ENCODE peak calls at places on chromosomes 5 and 9, in ten cellular contexts. I is uterus; H is esophagus squamous epithelium; O is fibroblast of lung; V is neural progenitor cell; X is effector memory CD4-positive, alpha-beta T cell; A is mesendoderm; U is right cardiac atrium; K is CD8-positive, alpha-beta memory T cell; W is aorta. B is an unnamed sample.

GRCh38 chr5:55391707-55392106 is 83.9 kb downstream of the MTREX start:
- DNase-seq in I (no peak), H (no peak), O (no peak), V (no peak), X (no peak), A (no peak), U (no peak), K (no peak), W (no peak), B (no peak)

GRCh38 chr5:59728356-59728755 is 165.2 kb downstream of the PDE4D start:
- DNase-seq in I (no peak), H (no peak), O (no peak), V (no peak), X (no peak), A (no peak), U (no peak), K (no peak), W (no peak), B (no peak)

GRCh38 chr9:96217358-96217755 is 84.6 kb downstream of the HSD17B3 start:
- DNase-seq in I (peak; percentile 15), H (no peak), O (no peak), V (peak; percentile 77), X (no peak), A (peak; percentile 83), U (peak; percentile 47), K (no peak), W (no peak), B (no peak)

GRCh38 chr9:89497978-89498844 is at the start of gene SEMA4D:
- DNase-seq in I (peak; percentile 74), H (no peak), O (peak; percentile 36), V (peak; percentile 89), X (peak; percentile 63), A (peak; percentile 85), U (peak; percentile 75), K (no peak), W (peak; percentile 78), B (no peak)

GRCh38 chr9:27715651-27716050 is 142.4 kb upstream of the C9orf72 start:
- DNase-seq in I (no peak), H (no peak), O (no peak), V (no peak), X (no peak), A (peak; percentile 76), U (no peak), K (no peak), W (no peak), B (no peak)

GRCh38 chr9:126222363-126222834 is 104.2 kb upstream of the MVB12B start:
- DNase-seq in I (no peak), H (no peak), O (no peak), V (no peak), X (no peak), A (no peak), U (no peak), K (no peak), W (no peak), B (no peak)

GRCh38 chr5:40414922-40415321 is 264.8 kb upstream of the PTGER4 start:
- DNase-seq in I (no peak), H (no peak), O (no peak), V (no peak), X (no peak), A (no peak), U (no peak), K (no peak), W (no peak), B (no peak)

GRCh38 chr5:72129730-72130129 is 22.5 kb downstream of the MAP1B start:
- DNase-seq in I (no peak), H (no peak), O (peak; percentile 63), V (no peak), X (no peak), A (no peak), U (no peak), K (no peak), W (no peak), B (no peak)

GRCh38 chr9:21995652-21996275 is 1.2 kb downstream of the CDKN2B-AS1 start:
- DNase-seq in I (peak; percentile 51), H (peak; percentile 26), O (peak; percentile 65), V (peak; percentile 76), X (no peak), A (peak; percentile 64), U (peak; percentile 49), K (no peak), W (peak; percentile 69), B (no peak)

GRCh38 chr9:109922617-109923260 is 142.7 kb downstream of the PALM2AKAP2 start:
- DNase-seq in I (no peak), H (no peak), O (no peak), V (no peak), X (no peak), A (no peak), U (no peak), K (no peak), W (no peak), B (no peak)
- H3K4me1 ChIP-seq in I (no peaks in the 10 kb centered on the region), H (no peaks in the 10 kb centered on the region), O (peaks cover 2% of the 10 kb centered on the region), V (peaks cover 4% of the 10 kb centered on the region), X (no peaks in the 10 kb centered on the region), A (no peaks in the 10 kb centered on the region), U (peaks cover 2% of the 10 kb centered on the region), K (peaks cover 11% of the 10 kb centered on the region), W (peaks cover 6% of the 10 kb centered on the region), B (no peaks in the 10 kb centered on the region)

GRCh38 chr5:158593925-158594324 is 505.8 kb downstream of the EBF1 start:
- DNase-seq in I (no peak), H (no peak), O (no peak), V (no peak), X (no peak), A (no peak), U (no peak), K (no peak), W (no peak), B (no peak)
- H3K4me3 ChIP-seq in I (no peak overlapping the region), H (no peak overlapping the region), O (no peak overlapping the region), V (no peak overlapping the region), X (no peak overlapping the region), A (no peak overlapping the region), U (no peak overlapping the region), K (no peak overlapping the region), W (no peak overlapping the region), B (no peak overlapping the region)

GRCh38 chr9:97703437-97704326 is 6.5 kb upstream of the XPA start:
- DNase-seq in I (peak; percentile 42), H (no peak), O (peak; percentile 97), V (no peak), X (no peak), A (peak; percentile 55), U (no peak), K (no peak), W (peak; percentile 53), B (no peak)

GRCh38 chr9:97704327-97704677 is 7.2 kb upstream of the XPA start:
- DNase-seq in I (no peak), H (no peak), O (no peak), V (no peak), X (no peak), A (no peak), U (no peak), K (no peak), W (no peak), B (no peak)

GRCh38 chr9:97705354-97705950 is 8.3 kb upstream of the XPA start:
- DNase-seq in I (no peak), H (no peak), O (peak; percentile 76), V (no peak), X (no peak), A (no peak), U (no peak), K (no peak), W (no peak), B (no peak)

GRCh38 chr9:97706246-97706645 is 9.1 kb upstream of the XPA start:
- DNase-seq in I (no peak), H (no peak), O (peak; percentile 32), V (no peak), X (no peak), A (no peak), U (no peak), K (no peak), W (no peak), B (no peak)

GRCh38 chr9:97704851-97705250 is 7.7 kb upstream of the XPA start:
- DNase-seq in I (no peak), H (no peak), O (peak; percentile 13), V (no peak), X (no peak), A (no peak), U (no peak), K (no peak), W (no peak), B (no peak)
- H3K27ac ChIP-seq in I (peak overlapping the region; percentile 80), H (peak overlapping the region; percentile 86), O (no peak overlapping the region), V (no peak overlapping the region), X (no peak overlapping the region), A (no peak overlapping the region), U (no peak overlapping the region), K (no peak overlapping the region), W (peak overlapping the region; percentile 81), B (no peak overlapping the region)

GRCh38 chr5:1418921-1419280 is 26.3 kb downstream of the SLC6A3 start:
- DNase-seq in I (no peak), H (no peak), O (no peak), V (no peak), X (no peak), A (no peak), U (no peak), K (no peak), W (no peak), B (no peak)

GRCh38 chr5:1418238-1418920 is 26.9 kb downstream of the SLC6A3 start:
- DNase-seq in I (no peak), H (no peak), O (no peak), V (no peak), X (no peak), A (no peak), U (no peak), K (no peak), W (no peak), B (no peak)

GRCh38 chr5:1415626-1416360 is 29.4 kb downstream of the SLC6A3 start:
- DNase-seq in I (no peak), H (no peak), O (no peak), V (no peak), X (no peak), A (no peak), U (no peak), K (no peak), W (peak; percentile 40), B (no peak)

GRCh38 chr5:1416856-1417469 is 28.3 kb downstream of the SLC6A3 start:
- DNase-seq in I (no peak), H (no peak), O (no peak), V (no peak), X (no peak), A (no peak), U (no peak), K (no peak), W (peak; percentile 17), B (no peak)

DNA sequence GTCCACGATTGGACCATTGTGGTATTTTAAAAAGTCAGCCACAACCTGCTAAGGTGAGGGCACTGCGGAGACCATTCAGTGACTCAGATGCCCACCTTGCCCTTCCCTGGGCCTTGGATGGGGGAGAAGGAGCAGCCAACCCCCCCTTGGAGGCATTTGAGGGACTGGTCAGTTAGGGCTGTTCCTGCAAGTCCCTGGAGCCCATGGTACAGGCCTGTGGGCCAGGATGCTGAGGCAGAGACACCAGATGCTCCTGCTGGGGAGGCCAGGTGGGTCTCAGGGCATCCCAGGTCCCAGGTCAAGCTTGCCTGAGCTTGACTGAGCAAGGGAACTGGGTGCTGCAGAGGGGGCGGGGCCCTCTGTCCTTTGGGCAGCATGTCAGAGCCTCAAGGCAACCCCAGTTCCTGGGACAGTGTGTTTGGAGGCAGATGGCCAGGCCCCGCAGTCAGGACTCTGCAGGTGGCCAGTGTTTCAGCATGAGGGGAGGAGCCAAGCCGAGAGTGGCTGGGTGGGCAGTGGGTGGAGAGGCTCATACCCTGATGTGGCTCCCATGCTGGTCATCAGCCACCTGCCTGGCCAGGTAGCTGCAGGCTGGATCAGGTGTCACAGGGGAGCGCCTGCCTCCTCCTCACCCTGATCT is 27.5 kb downstream of the SLC6A3 start:
- DNase-seq in I (no peak), H (no peak), O (no peak), V (no peak), X (no peak), A (no peak), U (no peak), K (no peak), W (peak; percentile 29), B (no peak)
- H3K4me1 ChIP-seq in I (no peaks in the 10 kb centered on the region), H (no peaks in the 10 kb centered on the region), O (no peaks in the 10 kb centered on the region), V (no peaks in the 10 kb centered on the region), X (no peaks in the 10 kb centered on the region), A (no peaks in the 10 kb centered on the region), U (no peaks in the 10 kb centered on the region), K (no peaks in the 10 kb centered on the region), W (no peaks in the 10 kb centered on the region), B (no peaks in the 10 kb centered on the region)